ENCODE peak calls at places on chromosomes 4 and X, in seven cellular contexts. One of them, this sample, is unnamed.

GRCh38 chrX:29470029-29470428 is 745.3 kb upstream of the MAGEB2 start:
- DNase-seq in RPMI7951: no peak
- DNase-seq in NCI-H510A treated with DMSO at 0.1 percent for 48 hours: no peak
- DNase-seq in mesothelial cell of epicardium: no peak
- DNase-seq in neural crest cell: no peak
- DNase-seq in Jurkat, Clone E6-1: no peak
- DNase-seq in A172: no peak
- DNase-seq in this sample: peak; percentile 72

GRCh38 chr4:121336706-121337105 is 44.1 kb downstream of the QRFPR start:
- DNase-seq in neural crest cell: no peak
- DNase-seq in Jurkat, Clone E6-1: no peak
- DNase-seq in mesothelial cell of epicardium: no peak
- DNase-seq in NCI-H510A treated with DMSO at 0.1 percent for 48 hours: no peak
- DNase-seq in A172: no peak
- DNase-seq in RPMI7951: no peak
- DNase-seq in this sample: no peak

GRCh38 chr4:151434183-151434860 is 25.3 kb downstream of the FHIP1A start:
- DNase-seq in Jurkat, Clone E6-1: no peak
- DNase-seq in mesothelial cell of epicardium: no peak
- DNase-seq in neural crest cell: no peak
- DNase-seq in NCI-H510A treated with DMSO at 0.1 percent for 48 hours: no peak
- DNase-seq in A172: peak; percentile 34
- DNase-seq in RPMI7951: no peak
- DNase-seq in this sample: peak; percentile 53

GRCh38 chr4:98546910-98547544 is 111.4 kb downstream of the TSPAN5 start:
- DNase-seq in mesothelial cell of epicardium: no peak
- DNase-seq in NCI-H510A treated with DMSO at 0.1 percent for 48 hours: no peak
- DNase-seq in A172: peak; percentile 7
- DNase-seq in neural crest cell: no peak
- DNase-seq in Jurkat, Clone E6-1: no peak
- DNase-seq in RPMI7951: no peak
- DNase-seq in this sample: peak; percentile 84

GRCh38 chr4:153257966-153258365 is 53.7 kb downstream of the TRIM2 start:
- DNase-seq in RPMI7951: no peak
- DNase-seq in Jurkat, Clone E6-1: no peak
- DNase-seq in mesothelial cell of epicardium: no peak
- DNase-seq in A172: no peak
- DNase-seq in neural crest cell: peak; percentile 36
- DNase-seq in NCI-H510A treated with DMSO at 0.1 percent for 48 hours: no peak
- DNase-seq in this sample: no peak

GRCh38 chr4:57443308-57444243 is 333.4 kb upstream of the IGFBP7 start:
- DNase-seq in Jurkat, Clone E6-1: no peak
- DNase-seq in A172: no peak
- DNase-seq in neural crest cell: no peak
- DNase-seq in RPMI7951: no peak
- DNase-seq in NCI-H510A treated with DMSO at 0.1 percent for 48 hours: no peak
- DNase-seq in mesothelial cell of epicardium: no peak
- DNase-seq in this sample: no peak

GRCh38 chr4:142845293-142846070 is 619 bp downstream of the INPP4B start:
- DNase-seq in A172: no peak
- DNase-seq in RPMI7951: no peak
- DNase-seq in NCI-H510A treated with DMSO at 0.1 percent for 48 hours: peak; percentile 23
- DNase-seq in neural crest cell: no peak
- DNase-seq in Jurkat, Clone E6-1: no peak
- DNase-seq in mesothelial cell of epicardium: no peak
- DNase-seq in this sample: peak; percentile 20

GRCh38 chr4:52234539-52235174 is 183.6 kb downstream of the SPATA18 start:
- DNase-seq in mesothelial cell of epicardium: no peak
- DNase-seq in neural crest cell: no peak
- DNase-seq in NCI-H510A treated with DMSO at 0.1 percent for 48 hours: peak; percentile 60
- DNase-seq in Jurkat, Clone E6-1: no peak
- DNase-seq in RPMI7951: peak; percentile 29
- DNase-seq in A172: peak; percentile 33
- DNase-seq in this sample: peak; percentile 56

GRCh38 chr4:111793686-111794085 is 351.6 kb upstream of the FAM241A start:
- DNase-seq in RPMI7951: no peak
- DNase-seq in A172: no peak
- DNase-seq in neural crest cell: no peak
- DNase-seq in Jurkat, Clone E6-1: no peak
- DNase-seq in NCI-H510A treated with DMSO at 0.1 percent for 48 hours: no peak
- DNase-seq in mesothelial cell of epicardium: no peak
- DNase-seq in this sample: no peak

GRCh38 chrX:6382284-6382683 is 152.6 kb downstream of the VCX3A start:
- DNase-seq in NCI-H510A treated with DMSO at 0.1 percent for 48 hours: no peak
- DNase-seq in RPMI7951: no peak
- DNase-seq in neural crest cell: no peak
- DNase-seq in A172: no peak
- DNase-seq in mesothelial cell of epicardium: no peak
- DNase-seq in Jurkat, Clone E6-1: no peak
- DNase-seq in this sample: no peak